ENCODE peak calls at places on chromosomes 12 and 14, in six cellular contexts. F is aorta, G is H1, J is left ventricle myocardium inferior, N is ovary, B is cardiac fibroblast. S is an unnamed sample.
A peak's percentile ranks its signal among the peaks of the same experiment; 100 is the strongest.

GRCh38 chr12:9699269-9699897 is 29.9 kb downstream of the CLEC2D start:
- DNase-seq in B (no peak), N (no peak), G (no peak), F (no peak), J (no peak), S (no peak)

GRCh38 chr12:19576421-19576925 is 137.2 kb downstream of the AEBP2 start:
- DNase-seq in G (no peak), N (no peak), F (no peak), J (no peak), B (no peak), S (no peak)

GRCh38 chr12:1115471-1116242 is 124.6 kb downstream of the ERC1 start:
- DNase-seq in F (no peak), G (no peak), N (no peak), J (no peak), B (peak; percentile 90), S (no peak)

GRCh38 chr12:33006106-33006505 is 109.5 kb upstream of the PKP2 start:
- DNase-seq in N (no peak), F (no peak), B (no peak), G (no peak), J (no peak), S (no peak)

GRCh38 chr12:111685322-111685810 is 390 bp downstream of the BRAP start:
- DNase-seq in N (no peak), F (no peak), B (no peak), J (no peak), G (no peak), S (no peak)

GRCh38 chr12:64699504-64700115 is 59.6 kb downstream of the GNS start:
- DNase-seq in J (no peak), B (peak; percentile 19), N (no peak), F (no peak), G (no peak), S (peak; percentile 62)

GRCh38 chr12:93441111-93441616 is 583 bp downstream of the UBE2N start:
- DNase-seq in N (peak; percentile 64), J (peak; percentile 33), B (no peak), F (peak; percentile 61), G (no peak), S (no peak)

GRCh38 chr14:64688801-64689200 is 15.4 kb upstream of the PLEKHG3 start:
- DNase-seq in B (no peak), N (no peak), G (no peak), J (no peak), F (no peak), S (peak; percentile 8)

GRCh38 chr12:51172515-51173431 is at the start of gene TFCP2:
- DNase-seq in G (peak; percentile 75), N (peak; percentile 97), F (peak; percentile 99), B (peak; percentile 97), J (peak; percentile 97), S (peak; percentile 98)

GRCh38 chr14:24376448-24377070 is 8.6 kb downstream of the NFATC4 start:
- DNase-seq in J (no peak), F (no peak), B (no peak), G (no peak), N (no peak), S (no peak)

GRCh38 chr14:99333214-99333613 is 61.2 kb upstream of the BCL11B start:
- DNase-seq in J (no peak), B (no peak), N (no peak), G (no peak), F (no peak), S (peak; percentile 20)

GRCh38 chr14:81298911-81299310 is 78.2 kb upstream of the GTF2A1 start:
- DNase-seq in N (no peak), G (no peak), F (no peak), B (no peak), J (no peak), S (no peak)

GRCh38 chr12:14962180-14962579 is 779 bp upstream of the ARHGDIB start:
- DNase-seq in B (peak; percentile 27), N (no peak), J (no peak), F (no peak), G (no peak), S (no peak)
- H3K4me3 ChIP-seq in B (no peak overlapping the region), N (peak overlapping the region; percentile 35), J (peak overlapping the region; percentile 66), F (no peak overlapping the region), G (no peak overlapping the region), S (peak overlapping the region; percentile 48)

GRCh38 chr12:119669744-119670472 is 2.0 kb downstream of the PRKAB1 start:
- DNase-seq in F (no peak), N (no peak), G (no peak), J (no peak), B (no peak), S (no peak)
- H3K4me3 ChIP-seq in F (no peak overlapping the region), N (no peak overlapping the region), G (no peak overlapping the region), J (peak overlapping the region; percentile 13), B (no peak overlapping the region), S (no peak overlapping the region)

GRCh38 chr12:2957816-2958431 is 1.3 kb upstream of the TEAD4 start:
- DNase-seq in B (no peak), N (no peak), F (no peak), J (no peak), G (no peak), S (no peak)
- H3K4me3 ChIP-seq in B (peak overlapping the region; percentile 75), N (no peak overlapping the region), F (no peak overlapping the region), J (peak overlapping the region; percentile 76), G (peak overlapping the region; percentile 69), S (peak overlapping the region; percentile 69)

GRCh38 chr12:114409796-114410520 is 4.0 kb upstream of the TBX5 start:
- DNase-seq in G (no peak), N (no peak), F (no peak), J (no peak), B (peak; percentile 19), S (no peak)
- H3K4me3 ChIP-seq in G (no peak overlapping the region), N (no peak overlapping the region), F (no peak overlapping the region), J (peak overlapping the region; percentile 82), B (peak overlapping the region; percentile 41), S (peak overlapping the region; percentile 27)

GRCh38 chr14:68952544-68953535 is 26.3 kb downstream of the ACTN1 start:
- DNase-seq in N (peak; percentile 63), J (peak; percentile 59), G (no peak), F (peak; percentile 62), B (peak; percentile 79), S (no peak)
- H3K4me3 ChIP-seq in N (peak overlapping the region; percentile 19), J (peak overlapping the region; percentile 38), G (no peak overlapping the region), F (peak overlapping the region; percentile 11), B (no peak overlapping the region), S (peak overlapping the region; percentile 32)

DNA sequence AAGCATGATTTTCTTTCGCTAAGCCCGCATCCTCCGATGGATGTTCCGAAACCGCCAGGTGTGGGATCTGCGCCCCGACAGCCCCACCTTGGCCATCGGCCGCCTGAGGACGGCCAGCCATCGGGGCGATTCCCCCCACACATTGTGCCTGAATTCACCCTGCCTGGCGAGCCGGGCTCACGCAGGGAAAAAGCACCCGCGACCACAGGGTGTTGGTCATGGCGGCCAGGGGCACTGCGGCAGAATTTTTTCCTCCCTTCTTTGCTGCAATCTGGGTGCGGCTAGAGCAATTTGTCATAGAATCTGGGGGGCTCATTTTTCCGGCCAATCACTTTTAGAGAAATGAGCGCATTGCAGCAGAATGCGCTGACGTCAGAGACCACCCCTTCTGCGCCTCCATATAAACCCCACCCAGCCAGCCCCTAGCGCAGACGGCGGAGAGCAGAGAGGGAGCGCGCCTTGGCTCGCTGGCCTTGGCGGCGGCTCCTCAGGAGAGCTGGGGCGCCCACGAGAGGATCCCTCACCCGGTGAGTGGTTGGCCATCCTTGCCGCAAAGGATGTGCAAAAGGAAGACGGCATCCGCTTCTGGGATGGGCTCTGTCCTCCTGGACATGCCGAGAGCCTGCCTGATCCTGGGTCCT is at the start of gene MEG3:
- DNase-seq in F (peak; percentile 51), B (peak; percentile 83), N (peak; percentile 88), J (peak; percentile 35), G (no peak), S (no peak)
- H3K4me3 ChIP-seq in F (no peak within 1 kb of the TSS), B (peak within 1 kb of the TSS; percentile 58), N (peak within 1 kb of the TSS; percentile 49), J (peak within 1 kb of the TSS; percentile 56), G (no peak within 1 kb of the TSS), S (peak within 1 kb of the TSS; percentile 40)

GRCh38 chr12:49109631-49110172 is 945 bp downstream of the LMBR1L start:
- DNase-seq in J (no peak), G (no peak), B (no peak), N (no peak), F (no peak), S (no peak)

GRCh38 chr12:49100380-49100779 is 5.8 kb upstream of the DHH start:
- DNase-seq in J (no peak), N (no peak), B (no peak), G (no peak), F (no peak), S (no peak)

GRCh38 chr12:49108958-49109404 is 1.7 kb downstream of the LMBR1L start:
- DNase-seq in J (peak; percentile 50), G (no peak), F (peak; percentile 66), B (peak; percentile 58), N (peak; percentile 84), S (peak; percentile 79)

GRCh38 chr12:49105504-49106120 is 5.0 kb downstream of the LMBR1L start:
- DNase-seq in N (no peak), J (peak; percentile 35), G (no peak), B (peak; percentile 80), F (no peak), S (no peak)

GRCh38 chr12:49104822-49105221 is 5.8 kb downstream of the LMBR1L start:
- DNase-seq in B (no peak), G (no peak), N (no peak), F (no peak), J (no peak), S (no peak)
- H3K4me3 ChIP-seq in B (no peak overlapping the region), G (no peak overlapping the region), N (no peak overlapping the region), F (no peak overlapping the region), J (no peak overlapping the region), S (no peak overlapping the region)

GRCh38 chr12:107845226-107845979 is 70.9 kb downstream of the ASCL4 start:
- DNase-seq in F (peak; percentile 44), B (no peak), N (no peak), G (no peak), J (no peak), S (no peak)
- H3K4me3 ChIP-seq in F (no peak overlapping the region), B (no peak overlapping the region), N (no peak overlapping the region), G (no peak overlapping the region), J (no peak overlapping the region), S (no peak overlapping the region)

GRCh38 chr12:72277415-72277814 is 5.2 kb downstream of the TRHDE start:
- DNase-seq in G (no peak), N (no peak), J (no peak), B (no peak), F (no peak), S (no peak)

GRCh38 chr12:72275551-72275950 is 3.4 kb downstream of the TRHDE start:
- DNase-seq in J (no peak), G (no peak), F (no peak), N (no peak), B (no peak), S (no peak)

GRCh38 chr12:72274926-72275325 is 2.8 kb downstream of the TRHDE start:
- DNase-seq in J (no peak), N (no peak), G (no peak), F (no peak), B (peak; percentile 36), S (no peak)

GRCh38 chr12:72273851-72274284 is 1.7 kb downstream of the TRHDE start:
- DNase-seq in B (no peak), N (peak; percentile 54), F (no peak), J (no peak), G (no peak), S (no peak)

DNA sequence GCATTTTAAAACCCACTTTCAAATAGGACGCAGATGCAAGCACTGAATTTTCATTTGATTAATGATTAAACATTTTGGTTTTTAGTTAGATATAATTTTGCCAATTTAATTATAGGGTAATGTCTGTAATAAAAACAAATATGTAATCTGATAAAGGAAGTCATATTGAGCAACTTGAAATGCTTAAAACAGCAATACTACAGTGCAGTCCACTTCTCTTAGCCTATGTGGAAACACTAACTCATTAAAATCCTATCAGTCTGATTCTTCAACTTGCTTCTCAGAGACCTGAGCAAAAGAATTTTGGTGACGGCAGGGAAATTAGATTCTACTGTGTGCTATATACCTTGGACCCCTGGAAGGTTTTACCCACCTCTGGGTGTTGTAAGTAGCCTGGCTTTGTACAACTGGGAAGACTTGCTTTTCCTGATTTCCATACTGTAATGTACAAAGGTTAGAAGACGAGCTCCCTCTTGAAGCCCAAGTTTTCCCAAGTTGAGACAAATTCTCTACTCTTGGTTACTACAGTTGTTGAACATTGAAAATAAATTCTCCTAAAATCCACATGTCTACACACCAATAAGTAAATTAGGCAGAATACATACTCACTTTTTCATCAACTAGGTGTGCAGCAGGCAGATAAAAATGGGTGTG is 4.2 kb downstream of the TRHDE start:
- DNase-seq in F (no peak), N (no peak), J (no peak), B (no peak), G (no peak), S (no peak)
- H3K4me3 ChIP-seq in F (no peak overlapping the region), N (no peak overlapping the region), J (no peak overlapping the region), B (no peak overlapping the region), G (no peak overlapping the region), S (peak overlapping the region; percentile 71)